ENCODE peak calls at places on chromosomes 16 and 17, in six cellular contexts. H is effector memory CD4-positive, alpha-beta T cell; T is heart right ventricle; M is upper lobe of right lung; V is tibial artery; O is fibroblast of lung. N is an unnamed sample.

GRCh38 chr16:8674413-8675022 is at the start of gene ABAT:
- DNase-seq in H (peak; percentile 85), T (peak; percentile 88), M (peak; percentile 94), V (peak; percentile 94), O (peak; percentile 60), N (peak; percentile 74)

GRCh38 chr17:60392845-60393702 is 1.1 kb upstream of the USP32 start:
- DNase-seq in H (no peak), T (peak; percentile 41), M (peak; percentile 67), V (no peak), O (peak; percentile 66), N (peak; percentile 59)

GRCh38 chr16:19382887-19383816 is 34.5 kb upstream of the TMC5 start:
- DNase-seq in H (no peak), T (no peak), M (peak; percentile 90), V (peak; percentile 63), O (no peak), N (no peak)

GRCh38 chr17:27076814-27077213 is 217.1 kb upstream of the WSB1 start:
- DNase-seq in H (no peak), T (no peak), M (no peak), V (no peak), O (no peak), N (no peak)

GRCh38 chr17:78557598-78558039 is 19.6 kb downstream of the DNAH17 start:
- DNase-seq in H (no peak), T (no peak), M (no peak), V (no peak), O (peak; percentile 36), N (no peak)

GRCh38 chr17:39404542-39405378 is 3.3 kb upstream of the FBXL20 start:
- DNase-seq in H (no peak), T (no peak), M (no peak), V (no peak), O (peak; percentile 87), N (peak; percentile 51)

GRCh38 chr17:75634754-75635609 is 1.7 kb downstream of the SMIM5 start:
- DNase-seq in H (no peak), T (no peak), M (no peak), V (no peak), O (no peak), N (no peak)

GRCh38 chr17:31736855-31737625 is 122.0 kb downstream of the COPRS start:
- DNase-seq in H (no peak), T (peak; percentile 48), M (no peak), V (peak; percentile 79), O (no peak), N (no peak)

GRCh38 chr16:21145738-21146137 is 4.9 kb downstream of the DNAH3 start:
- DNase-seq in H (no peak), T (no peak), M (no peak), V (no peak), O (no peak), N (no peak)

GRCh38 chr16:80347900-80348299 is 192.9 kb upstream of the DYNLRB2 start:
- DNase-seq in H (no peak), T (peak; percentile 32), M (peak; percentile 68), V (peak; percentile 86), O (peak; percentile 26), N (no peak)

GRCh38 chr16:10870137-10870776 is 6.7 kb upstream of the CIITA start:
- DNase-seq in H (no peak), T (no peak), M (no peak), V (no peak), O (no peak), N (no peak)

GRCh38 chr17:29722411-29723198 is 99.9 kb upstream of the CORO6 start:
- DNase-seq in H (peak; percentile 12), T (peak; percentile 78), M (no peak), V (no peak), O (peak; percentile 94), N (no peak)

GRCh38 chr17:35865412-35866355 is 3.0 kb downstream of the HEATR9 start:
- DNase-seq in H (no peak), T (no peak), M (no peak), V (no peak), O (peak; percentile 76), N (no peak)

GRCh38 chr16:50068550-50068949 is 2.8 kb downstream of the HEATR3 start:
- DNase-seq in H (no peak), T (no peak), M (no peak), V (no peak), O (peak; percentile 63), N (no peak)

GRCh38 chr17:48470388-48471034 is 40.5 kb upstream of the SKAP1 start:
- DNase-seq in H (no peak), T (no peak), M (no peak), V (no peak), O (peak; percentile 68), N (peak; percentile 39)

GRCh38 chr16:59635674-59636073 is 901.6 kb upstream of the GOT2 start:
- DNase-seq in H (no peak), T (no peak), M (no peak), V (no peak), O (no peak), N (no peak)

GRCh38 chr17:50152736-50153135 is 2.3 kb upstream of the PPP1R9B start:
- DNase-seq in H (no peak), T (no peak), M (no peak), V (no peak), O (no peak), N (no peak)

GRCh38 chr17:8468988-8469387 is 33.3 kb downstream of the NDEL1 start:
- DNase-seq in H (no peak), T (no peak), M (no peak), V (no peak), O (no peak), N (no peak)

GRCh38 chr16:69513180-69513966 is 52.4 kb upstream of the NFAT5 start:
- DNase-seq in H (no peak), T (no peak), M (no peak), V (no peak), O (no peak), N (no peak)

GRCh38 chr17:1939979-1940809 is 84.9 kb downstream of the RTN4RL1 start:
- DNase-seq in H (no peak), T (no peak), M (no peak), V (no peak), O (peak; percentile 26), N (no peak)

GRCh38 chr16:80725566-80726162 is 78.7 kb downstream of the CDYL2 start:
- DNase-seq in H (no peak), T (no peak), M (no peak), V (no peak), O (no peak), N (no peak)

GRCh38 chr16:66525396-66526180 is 24.3 kb downstream of the TK2 start:
- DNase-seq in H (no peak), T (no peak), M (no peak), V (no peak), O (no peak), N (no peak)

GRCh38 chr17:14311186-14311705 is 10.4 kb downstream of the HS3ST3B1 start:
- DNase-seq in H (no peak), T (no peak), M (no peak), V (no peak), O (no peak), N (no peak)

GRCh38 chr17:14310584-14310983 is 9.7 kb downstream of the HS3ST3B1 start:
- DNase-seq in H (no peak), T (peak; percentile 36), M (no peak), V (no peak), O (no peak), N (no peak)

GRCh38 chr17:14310101-14310500 is 9.2 kb downstream of the HS3ST3B1 start:
- DNase-seq in H (no peak), T (no peak), M (no peak), V (no peak), O (no peak), N (no peak)

GRCh38 chr17:14311979-14312378 is 11.1 kb downstream of the HS3ST3B1 start:
- DNase-seq in H (no peak), T (no peak), M (no peak), V (no peak), O (no peak), N (no peak)

DNA sequence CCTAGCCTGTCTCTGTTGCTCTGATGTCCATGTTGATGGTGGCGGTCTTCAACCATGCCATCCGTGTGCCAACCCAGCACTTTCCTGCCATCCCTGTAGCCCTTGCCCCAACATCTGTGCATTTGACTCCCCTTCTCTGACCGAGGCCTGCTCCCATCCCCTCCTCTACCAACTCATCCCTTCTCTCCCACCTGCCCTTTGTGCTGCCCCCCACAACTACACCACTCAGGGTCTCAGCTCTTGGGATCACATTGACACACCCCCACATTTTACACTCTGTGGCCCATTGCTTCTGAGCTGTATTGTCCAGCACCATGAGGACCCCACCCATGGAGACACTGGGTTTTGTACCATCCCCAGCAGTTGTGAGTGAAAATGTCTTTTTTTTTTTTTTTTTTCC is 11.6 kb downstream of the HS3ST3B1 start:
- DNase-seq in H (no peak), T (no peak), M (no peak), V (no peak), O (no peak), N (no peak)
- H3K4me1 ChIP-seq in H (peaks cover 14% of the 10 kb centered on the region), T (peaks cover 2% of the 10 kb centered on the region), M (peaks cover 7% of the 10 kb centered on the region), V (no peaks in the 10 kb centered on the region), O (no peaks in the 10 kb centered on the region), N (peaks cover 19% of the 10 kb centered on the region)

DNA sequence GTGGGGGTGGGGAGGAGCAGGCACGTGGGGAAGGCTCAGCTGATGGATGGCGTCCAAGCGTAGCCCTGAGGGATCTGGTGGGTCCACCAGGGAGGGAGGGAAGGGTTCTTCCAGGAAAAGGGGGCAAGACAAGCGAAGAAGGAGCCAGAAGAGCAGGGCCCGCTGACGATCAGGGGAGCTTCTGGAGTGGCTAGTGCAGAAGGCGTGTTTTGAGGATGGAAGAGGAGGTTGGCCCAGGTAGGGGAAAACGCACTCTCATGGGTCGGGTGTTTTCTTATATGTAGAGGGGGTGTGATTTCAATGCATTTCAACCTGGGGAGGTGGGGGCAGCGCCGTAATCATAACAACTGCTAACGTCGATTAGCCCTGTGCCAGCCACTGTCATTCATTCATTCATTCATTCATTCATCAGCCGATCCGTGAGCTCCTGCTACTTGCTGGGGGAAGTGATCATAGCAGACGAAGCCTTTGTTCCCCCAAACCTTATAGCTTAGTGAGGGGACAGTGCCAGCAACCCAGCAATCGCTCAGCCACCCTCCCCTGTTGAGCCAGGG is 106.7 kb upstream of the GSE1 start:
- DNase-seq in H (no peak), T (no peak), M (no peak), V (no peak), O (no peak), N (no peak)
- H3K4me1 ChIP-seq in H (no peaks in the 10 kb centered on the region), T (peaks cover 5% of the 10 kb centered on the region), M (peaks cover 6% of the 10 kb centered on the region), V (no peaks in the 10 kb centered on the region), O (no peaks in the 10 kb centered on the region), N (no peaks in the 10 kb centered on the region)

GRCh38 chr17:44979426-44980273 is 11.5 kb upstream of the C1QL1 start:
- DNase-seq in H (no peak), T (peak; percentile 28), M (no peak), V (no peak), O (peak; percentile 84), N (no peak)
- H3K4me1 ChIP-seq in H (no peaks in the 10 kb centered on the region), T (peaks cover 6% of the 10 kb centered on the region), M (peaks cover 3% of the 10 kb centered on the region), V (no peaks in the 10 kb centered on the region), O (peaks cover 16% of the 10 kb centered on the region), N (peaks cover 25% of the 10 kb centered on the region)

DNA sequence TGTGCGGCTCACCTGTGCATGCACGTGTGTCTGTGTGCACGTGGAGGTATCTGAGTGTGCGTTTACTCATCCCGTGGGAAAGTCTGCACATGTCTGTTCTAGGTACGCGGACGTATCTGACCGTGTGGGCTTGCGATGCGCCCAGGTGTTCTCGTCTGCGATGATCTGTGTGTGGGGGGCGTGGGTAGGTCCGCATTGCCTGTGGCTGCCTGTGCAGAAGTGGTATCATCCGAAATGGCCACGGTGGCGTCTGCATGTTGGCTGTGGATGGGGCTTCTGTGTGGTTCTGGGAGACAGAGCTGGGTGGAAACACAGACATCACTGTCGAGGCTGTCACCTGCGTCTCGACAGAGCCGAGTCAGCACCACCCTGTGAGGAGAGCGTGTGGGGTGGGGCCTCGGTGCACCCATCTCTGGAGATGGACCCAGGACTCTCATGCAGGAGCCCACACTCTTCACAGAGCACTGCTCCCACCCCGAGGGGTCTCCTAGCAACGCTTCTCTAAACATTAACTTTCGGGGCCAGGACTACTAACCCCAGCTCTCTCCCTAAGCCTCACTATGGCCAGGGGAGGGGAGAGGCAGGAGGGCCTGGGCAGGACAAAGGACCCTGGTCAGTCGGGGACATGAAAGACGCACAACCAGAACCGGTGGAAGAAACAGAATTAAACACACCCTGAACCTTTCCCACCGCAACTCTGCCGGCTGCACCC is 8.4 kb downstream of the DPEP1 start:
- DNase-seq in H (no peak), T (no peak), M (no peak), V (no peak), O (no peak), N (no peak)
- H3K4me1 ChIP-seq in H (peaks cover 6% of the 10 kb centered on the region), T (peaks cover 3% of the 10 kb centered on the region), M (no peaks in the 10 kb centered on the region), V (no peaks in the 10 kb centered on the region), O (no peaks in the 10 kb centered on the region), N (peaks cover 19% of the 10 kb centered on the region)

N was measured in SJSA1.